ENCODE peak calls at places on chromosomes 1 and 21, in five cellular contexts. One of them, this sample, is unnamed.

GRCh38 chr1:85846706-85847105 is 138.5 kb upstream of the ZNHIT6 start:
- DNase-seq in suprapubic skin: no peak
- DNase-seq in mesendoderm: peak; percentile 31
- DNase-seq in psoas muscle: no peak
- DNase-seq in vagina: no peak
- DNase-seq in this sample: no peak

GRCh38 chr1:87766737-87767136 is 438.1 kb downstream of the LMO4 start:
- DNase-seq in suprapubic skin: no peak
- DNase-seq in mesendoderm: no peak
- DNase-seq in psoas muscle: no peak
- DNase-seq in vagina: no peak
- DNase-seq in this sample: no peak

GRCh38 chr1:244672961-244673695 is 20.2 kb downstream of the DESI2 start:
- DNase-seq in suprapubic skin: no peak
- DNase-seq in mesendoderm: no peak
- DNase-seq in psoas muscle: no peak
- DNase-seq in vagina: no peak
- DNase-seq in this sample: peak; percentile 78

GRCh38 chr1:243638186-243638585 is 211.9 kb downstream of the AKT3 start:
- DNase-seq in suprapubic skin: no peak
- DNase-seq in mesendoderm: no peak
- DNase-seq in psoas muscle: no peak
- DNase-seq in vagina: no peak
- DNase-seq in this sample: no peak

GRCh38 chr1:42922687-42923366 is 35.8 kb downstream of the SLC2A1 start:
- DNase-seq in suprapubic skin: peak; percentile 62
- DNase-seq in mesendoderm: peak; percentile 98
- DNase-seq in psoas muscle: no peak
- DNase-seq in vagina: peak; percentile 87
- DNase-seq in this sample: peak; percentile 44

GRCh38 chr21:41605178-41605933 is 97.4 kb upstream of the TMPRSS2 start:
- DNase-seq in suprapubic skin: no peak
- DNase-seq in mesendoderm: no peak
- DNase-seq in psoas muscle: no peak
- DNase-seq in vagina: no peak
- DNase-seq in this sample: no peak

GRCh38 chr1:214402583-214403216 is 121.7 kb downstream of the SMYD2 start:
- DNase-seq in suprapubic skin: no peak
- DNase-seq in mesendoderm: no peak
- DNase-seq in psoas muscle: no peak
- DNase-seq in vagina: no peak
- DNase-seq in this sample: no peak

GRCh38 chr1:46274224-46275029 is 26.9 kb downstream of the RAD54L start:
- DNase-seq in suprapubic skin: no peak
- DNase-seq in mesendoderm: no peak
- DNase-seq in psoas muscle: no peak
- DNase-seq in vagina: no peak
- DNase-seq in this sample: no peak

GRCh38 chr1:155003766-155004351 is 1.3 kb downstream of the ZBTB7B start:
- DNase-seq in suprapubic skin: no peak
- DNase-seq in mesendoderm: peak; percentile 72
- DNase-seq in psoas muscle: peak; percentile 91
- DNase-seq in vagina: no peak
- DNase-seq in this sample: peak; percentile 86

GRCh38 chr1:26363549-26364448 is 8.8 kb downstream of the ZNF683 start:
- DNase-seq in suprapubic skin: peak; percentile 94
- DNase-seq in mesendoderm: peak; percentile 92
- DNase-seq in psoas muscle: peak; percentile 83
- DNase-seq in vagina: no peak
- DNase-seq in this sample: peak; percentile 77

GRCh38 chr21:15620892-15621291 is 108.9 kb upstream of the USP25 start:
- DNase-seq in suprapubic skin: no peak
- DNase-seq in mesendoderm: no peak
- DNase-seq in psoas muscle: no peak
- DNase-seq in vagina: no peak
- DNase-seq in this sample: no peak

GRCh38 chr1:172359531-172359991 is 60.9 kb upstream of the C1orf105 start:
- DNase-seq in suprapubic skin: no peak
- DNase-seq in mesendoderm: no peak
- DNase-seq in psoas muscle: no peak
- DNase-seq in vagina: no peak
- DNase-seq in this sample: no peak

GRCh38 chr1:192788184-192788583 is 20.7 kb upstream of the RGS2 start:
- DNase-seq in suprapubic skin: no peak
- DNase-seq in mesendoderm: peak; percentile 56
- DNase-seq in psoas muscle: no peak
- DNase-seq in vagina: no peak
- DNase-seq in this sample: peak; percentile 78

GRCh38 chr1:47192458-47193384 is 2.9 kb upstream of the PDZK1IP1 start:
- DNase-seq in suprapubic skin: peak; percentile 87
- DNase-seq in mesendoderm: peak; percentile 87
- DNase-seq in psoas muscle: peak; percentile 88
- DNase-seq in vagina: no peak
- DNase-seq in this sample: peak; percentile 67

GRCh38 chr1:181104790-181105133 is 16.3 kb downstream of the IER5 start:
- DNase-seq in suprapubic skin: peak; percentile 83
- DNase-seq in mesendoderm: peak; percentile 88
- DNase-seq in psoas muscle: peak; percentile 72
- DNase-seq in vagina: no peak
- DNase-seq in this sample: peak; percentile 43

GRCh38 chr1:109959974-109960744 is 24.4 kb upstream of the AHCYL1 start:
- DNase-seq in suprapubic skin: no peak
- DNase-seq in mesendoderm: peak; percentile 96
- DNase-seq in psoas muscle: no peak
- DNase-seq in vagina: no peak
- DNase-seq in this sample: no peak

GRCh38 chr1:178101654-178102053 is 7.8 kb downstream of the RASAL2 start:
- DNase-seq in suprapubic skin: no peak
- DNase-seq in mesendoderm: peak; percentile 66
- DNase-seq in psoas muscle: no peak
- DNase-seq in vagina: no peak
- DNase-seq in this sample: no peak

GRCh38 chr21:29377266-29377665 is 78.5 kb downstream of the BACH1 start:
- DNase-seq in suprapubic skin: no peak
- DNase-seq in mesendoderm: no peak
- DNase-seq in psoas muscle: no peak
- DNase-seq in vagina: no peak
- DNase-seq in this sample: peak; percentile 53
- H3K27ac ChIP-seq in suprapubic skin: no peak overlapping the region
- H3K27ac ChIP-seq in mesendoderm: no peak overlapping the region
- H3K27ac ChIP-seq in psoas muscle: no peak overlapping the region
- H3K27ac ChIP-seq in vagina: no peak overlapping the region
- H3K27ac ChIP-seq in this sample: no peak overlapping the region

GRCh38 chr21:35026153-35026499 is 23.0 kb downstream of the RUNX1 start:
- DNase-seq in suprapubic skin: no peak
- DNase-seq in mesendoderm: no peak
- DNase-seq in psoas muscle: no peak
- DNase-seq in vagina: no peak
- DNase-seq in this sample: no peak

GRCh38 chr21:35024071-35024420 is 25.1 kb downstream of the RUNX1 start:
- DNase-seq in suprapubic skin: no peak
- DNase-seq in mesendoderm: no peak
- DNase-seq in psoas muscle: no peak
- DNase-seq in vagina: no peak
- DNase-seq in this sample: no peak

GRCh38 chr21:35023396-35024070 is 25.6 kb downstream of the RUNX1 start:
- DNase-seq in suprapubic skin: no peak
- DNase-seq in mesendoderm: no peak
- DNase-seq in psoas muscle: no peak
- DNase-seq in vagina: no peak
- DNase-seq in this sample: no peak

GRCh38 chr21:35025206-35026152 is 23.6 kb downstream of the RUNX1 start:
- DNase-seq in suprapubic skin: no peak
- DNase-seq in mesendoderm: no peak
- DNase-seq in psoas muscle: no peak
- DNase-seq in vagina: no peak
- DNase-seq in this sample: no peak

DNA sequence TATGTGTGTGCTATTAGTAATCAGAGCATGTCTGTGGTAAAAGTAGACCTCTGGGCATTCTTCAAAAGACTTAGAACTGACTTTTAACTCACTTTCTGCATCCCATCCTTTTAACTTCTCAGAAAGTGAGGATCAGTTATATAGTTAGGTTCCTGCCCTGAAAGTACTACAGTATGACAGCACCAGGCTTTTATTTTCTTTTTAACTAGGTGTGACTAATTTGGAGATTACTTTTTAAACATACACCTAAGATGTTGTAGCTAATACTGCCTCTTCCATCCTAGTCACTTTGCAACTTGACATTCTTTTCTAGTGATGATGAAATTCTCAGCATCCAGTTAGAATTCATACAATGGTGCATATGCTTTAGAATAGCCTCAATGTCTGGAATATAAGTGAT is 24.6 kb downstream of the RUNX1 start:
- DNase-seq in suprapubic skin: no peak
- DNase-seq in mesendoderm: no peak
- DNase-seq in psoas muscle: no peak
- DNase-seq in vagina: no peak
- DNase-seq in this sample: no peak
- H3K27ac ChIP-seq in suprapubic skin: no peak overlapping the region
- H3K27ac ChIP-seq in mesendoderm: no peak overlapping the region
- H3K27ac ChIP-seq in psoas muscle: no peak overlapping the region
- H3K27ac ChIP-seq in vagina: no peak overlapping the region
- H3K27ac ChIP-seq in this sample: no peak overlapping the region

GRCh38 chr1:14745321-14745720 is 146.8 kb downstream of the KAZN start:
- DNase-seq in suprapubic skin: no peak
- DNase-seq in mesendoderm: no peak
- DNase-seq in psoas muscle: no peak
- DNase-seq in vagina: no peak
- DNase-seq in this sample: no peak

GRCh38 chr1:14745815-14746214 is 147.3 kb downstream of the KAZN start:
- DNase-seq in suprapubic skin: no peak
- DNase-seq in mesendoderm: no peak
- DNase-seq in psoas muscle: no peak
- DNase-seq in vagina: no peak
- DNase-seq in this sample: no peak

GRCh38 chr1:14740466-14740865 is 142.0 kb downstream of the KAZN start:
- DNase-seq in suprapubic skin: no peak
- DNase-seq in mesendoderm: no peak
- DNase-seq in psoas muscle: no peak
- DNase-seq in vagina: no peak
- DNase-seq in this sample: no peak

GRCh38 chr1:14742181-14742980 is 143.9 kb downstream of the KAZN start:
- DNase-seq in suprapubic skin: no peak
- DNase-seq in mesendoderm: peak; percentile 97
- DNase-seq in psoas muscle: no peak
- DNase-seq in vagina: no peak
- DNase-seq in this sample: no peak

GRCh38 chr1:14743368-14743767 is 144.9 kb downstream of the KAZN start:
- DNase-seq in suprapubic skin: no peak
- DNase-seq in mesendoderm: no peak
- DNase-seq in psoas muscle: no peak
- DNase-seq in vagina: no peak
- DNase-seq in this sample: no peak
- H3K27ac ChIP-seq in suprapubic skin: no peak overlapping the region
- H3K27ac ChIP-seq in mesendoderm: no peak overlapping the region
- H3K27ac ChIP-seq in psoas muscle: no peak overlapping the region
- H3K27ac ChIP-seq in vagina: no peak overlapping the region
- H3K27ac ChIP-seq in this sample: no peak overlapping the region

GRCh38 chr1:226602186-226603029 is 53.8 kb downstream of the STUM start:
- DNase-seq in suprapubic skin: peak; percentile 89
- DNase-seq in mesendoderm: no peak
- DNase-seq in psoas muscle: peak; percentile 83
- DNase-seq in vagina: no peak
- DNase-seq in this sample: no peak
- H3K27ac ChIP-seq in suprapubic skin: peak overlapping the region; percentile 87
- H3K27ac ChIP-seq in mesendoderm: no peak overlapping the region
- H3K27ac ChIP-seq in psoas muscle: peak overlapping the region; percentile 62
- H3K27ac ChIP-seq in vagina: peak overlapping the region; percentile 90
- H3K27ac ChIP-seq in this sample: peak overlapping the region; percentile 42

GRCh38 chr21:21199342-21200102 is 201.3 kb downstream of the NCAM2 start:
- DNase-seq in suprapubic skin: no peak
- DNase-seq in mesendoderm: no peak
- DNase-seq in psoas muscle: no peak
- DNase-seq in vagina: no peak
- DNase-seq in this sample: no peak
- H3K27ac ChIP-seq in suprapubic skin: peak overlapping the region; percentile 69
- H3K27ac ChIP-seq in mesendoderm: no peak overlapping the region
- H3K27ac ChIP-seq in psoas muscle: peak overlapping the region; percentile 41
- H3K27ac ChIP-seq in vagina: peak overlapping the region; percentile 59
- H3K27ac ChIP-seq in this sample: peak overlapping the region; percentile 75

DNA sequence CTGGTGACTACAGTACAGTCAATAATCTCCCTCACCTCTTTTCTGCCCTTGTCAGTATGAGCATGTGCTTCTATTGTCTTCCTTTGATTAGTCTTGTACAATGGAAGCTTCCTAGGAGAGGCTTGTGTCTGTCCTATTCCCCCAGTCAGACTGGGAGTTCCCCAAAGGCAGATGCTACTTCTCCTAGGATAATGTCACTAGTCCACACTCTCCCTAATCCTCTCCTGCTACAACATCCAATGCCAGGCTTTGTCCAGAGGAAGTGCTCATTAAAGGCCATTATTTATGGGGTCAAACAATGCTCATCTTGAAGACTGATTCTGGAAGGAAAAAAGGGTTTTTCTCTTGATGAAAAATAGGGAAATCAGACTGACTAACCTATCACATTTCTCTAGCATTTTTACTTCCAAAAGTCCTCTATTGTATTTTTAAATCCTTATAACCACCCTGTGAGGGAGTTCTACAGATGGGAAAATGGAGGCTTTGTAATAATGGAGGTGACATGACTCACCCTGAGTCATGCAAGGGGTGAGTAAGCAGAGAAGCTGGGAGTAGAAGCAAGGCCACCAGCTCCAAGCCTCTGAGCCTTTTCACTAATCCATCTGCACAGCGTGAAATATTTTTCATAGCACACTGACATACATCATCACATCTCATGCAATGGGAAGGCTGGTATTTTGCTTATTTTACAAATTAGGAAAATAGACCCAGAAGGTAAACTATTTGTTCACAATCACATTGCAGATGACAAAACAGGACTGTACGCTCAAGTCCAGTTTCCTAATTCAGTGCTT is 97.0 kb downstream of the KCNH1 start:
- DNase-seq in suprapubic skin: no peak
- DNase-seq in mesendoderm: peak; percentile 38
- DNase-seq in psoas muscle: no peak
- DNase-seq in vagina: no peak
- DNase-seq in this sample: peak; percentile 12
- H3K27ac ChIP-seq in suprapubic skin: no peak overlapping the region
- H3K27ac ChIP-seq in mesendoderm: no peak overlapping the region
- H3K27ac ChIP-seq in psoas muscle: no peak overlapping the region
- H3K27ac ChIP-seq in vagina: no peak overlapping the region
- H3K27ac ChIP-seq in this sample: no peak overlapping the region